ENCODE peak calls at places on chromosomes 6 and 20, in nine cellular contexts. M is activated effector memory CD4-positive, alpha-beta T cell treated with anti-CD3 and anti-CD28 coated beads, Interleukin-2, amount 50 U/mL, for 16 hours; D is mesothelial cell of epicardium; V is AG10803; T is iris pigment epithelial cell; B is EL; E is naive thymus-derived CD4-positive, alpha-beta T cell; I is pancreas; J is effector CD4-positive, alpha-beta T cell. S is an unnamed sample.

GRCh38 chr6:106513813-106514212 is 115.5 kb downstream of the RTN4IP1 start:
- DNase-seq in E (no peak), V (peak), B (peak), J (no peak), M (peak), D (no peak), T (no peak), I (no peak), S (no peak)

GRCh38 chr20:478949-479429 is 16.7 kb upstream of the TBC1D20 start:
- DNase-seq in B (peak), V (peak), J (peak), T (peak), D (no peak), E (peak), M (no peak), I (no peak), S (peak)

GRCh38 chr6:159929819-159930218 is 39.0 kb downstream of the MAS1 start:
- DNase-seq in J (peak), B (no peak), D (peak), T (peak), V (no peak), M (peak), I (no peak), E (peak), S (no peak)

GRCh38 chr6:46974786-46975185 is 53.0 kb upstream of the ADGRF5 start:
- DNase-seq in B (no peak), J (no peak), I (no peak), E (no peak), M (no peak), D (no peak), V (no peak), T (no peak), S (no peak)

GRCh38 chr20:24738981-24739633 is 210.0 kb upstream of the CST7 start:
- DNase-seq in V (no peak), D (no peak), M (no peak), T (no peak), I (no peak), E (peak), J (no peak), B (no peak), S (no peak)

GRCh38 chr20:45630366-45630765 is 718 bp downstream of the WFDC9 start:
- DNase-seq in D (no peak), J (no peak), I (no peak), M (no peak), V (peak), B (peak), E (no peak), T (no peak), S (no peak)

GRCh38 chr6:139135578-139136545 is 982 bp downstream of the HECA start:
- DNase-seq in V (no peak), J (peak), B (peak), T (peak), D (peak), M (peak), I (peak), E (peak), S (peak)

GRCh38 chr20:50579511-50579910 is 69.3 kb downstream of the PTPN1 start:
- DNase-seq in V (no peak), B (no peak), D (no peak), E (no peak), T (no peak), M (no peak), I (no peak), J (no peak), S (no peak)

GRCh38 chr6:166381733-166382499 is 824 bp downstream of the MPC1 start:
- DNase-seq in B (peak), V (peak), J (peak), I (peak), T (peak), D (peak), M (peak), E (peak), S (peak)

GRCh38 chr6:32558426-32559057 is 28.5 kb upstream of the HLA-DRB5 start:
- DNase-seq in D (no peak), E (no peak), V (no peak), T (no peak), M (no peak), I (no peak), J (no peak), B (no peak), S (no peak)

GRCh38 chr6:156534594-156534993 is 242.6 kb upstream of the ARID1B start:
- DNase-seq in D (no peak), T (no peak), E (no peak), V (no peak), I (no peak), J (no peak), B (no peak), M (no peak), S (no peak)

GRCh38 chr6:168578036-168578435 is 137.1 kb downstream of the SMOC2 start:
- DNase-seq in D (no peak), T (no peak), E (no peak), J (no peak), V (no peak), I (no peak), M (no peak), B (no peak), S (no peak)

GRCh38 chr6:135402311-135402710 is 95.2 kb downstream of the AHI1 start:
- DNase-seq in M (no peak), V (no peak), B (no peak), J (no peak), E (no peak), D (no peak), T (no peak), I (no peak), S (no peak)

GRCh38 chr6:116543149-116543548 is 2.3 kb downstream of the TRAPPC3L start:
- DNase-seq in D (no peak), I (no peak), M (no peak), B (no peak), V (no peak), T (no peak), J (no peak), E (no peak), S (no peak)

GRCh38 chr20:13533946-13534345 is 104.8 kb downstream of the TASP1 start:
- DNase-seq in M (no peak), V (no peak), I (no peak), D (no peak), B (peak), T (peak), J (no peak), E (no peak), S (no peak)

GRCh38 chr20:59006864-59007757 is at the start of gene CTSZ:
- DNase-seq in E (peak), V (peak), M (peak), D (peak), B (peak), T (no peak), I (peak), J (no peak), S (no peak)

GRCh38 chr20:59122377-59122932 is 41.2 kb upstream of the ZNF831 start:
- DNase-seq in E (no peak), B (no peak), V (no peak), D (no peak), I (no peak), M (peak), J (no peak), T (no peak), S (no peak)

GRCh38 chr20:33811763-33812672 is 870 bp downstream of the CHMP4B start:
- DNase-seq in D (no peak), B (peak), T (peak), I (no peak), M (peak), V (peak), E (peak), J (peak), S (peak)

GRCh38 chr6:81476881-81477280 is 275.6 kb downstream of the TENT5A start:
- DNase-seq in E (no peak), T (peak), B (peak), I (no peak), J (no peak), V (peak), M (no peak), D (no peak), S (peak)

GRCh38 chr6:15062311-15063252 is 183.3 kb upstream of the JARID2 start:
- DNase-seq in T (peak), I (no peak), J (no peak), D (no peak), V (peak), M (no peak), E (no peak), B (peak), S (peak)

GRCh38 chr20:48923149-48923718 is 1.7 kb downstream of the ARFGEF2 start:
- DNase-seq in D (no peak), I (no peak), M (no peak), J (no peak), T (no peak), B (no peak), V (no peak), E (no peak), S (no peak)

GRCh38 chr6:6980999-6981581 is 126.7 kb upstream of the RREB1 start:
- DNase-seq in I (no peak), B (no peak), V (no peak), T (no peak), D (no peak), M (no peak), E (no peak), J (no peak), S (no peak)

GRCh38 chr6:82371799-82372508 is 8.3 kb downstream of the TPBG start:
- DNase-seq in T (peak), M (no peak), E (no peak), D (no peak), I (no peak), J (no peak), B (peak), V (peak), S (peak)

GRCh38 chr6:36364669-36365479 is 22.6 kb downstream of the ETV7 start:
- DNase-seq in B (peak), M (peak), D (no peak), J (no peak), I (no peak), E (no peak), T (peak), V (no peak), S (peak)

GRCh38 chr6:57173056-57173885 is 1.1 kb downstream of the BAG2 start:
- DNase-seq in B (peak), D (no peak), V (no peak), E (peak), M (peak), T (peak), I (no peak), J (peak), S (peak)